ENCODE peak calls at places on chromosomes 6 and 20, in nine cellular contexts. N, V, S, X, U, P, T, Y and Z are unnamed samples.

GRCh38 chr20:20904171-20904831 is 191.9 kb upstream of the RALGAPA2 start:
- DNase-seq in N (no peak), S (no peak), P (no peak), X (no peak), Y (no peak), T (no peak), U (no peak), V (no peak), Z (no peak)

GRCh38 chr6:108133594-108134179 is 32.1 kb upstream of the NR2E1 start:
- DNase-seq in P (no peak), S (peak), Y (no peak), T (peak), V (peak), X (peak), U (peak), N (peak), Z (peak)

GRCh38 chr6:140548379-140548778 is 1173.9 kb upstream of the CITED2 start:
- DNase-seq in X (no peak), V (peak), T (no peak), P (no peak), N (no peak), U (no peak), S (no peak), Y (no peak), Z (no peak)

GRCh38 chr6:29414588-29414987 is at the start of gene OR12D1:
- DNase-seq in P (no peak), U (no peak), Y (no peak), X (no peak), N (no peak), V (no peak), T (no peak), S (no peak), Z (no peak)

GRCh38 chr6:163667372-163668060 is 253.0 kb downstream of the QKI start:
- DNase-seq in P (no peak), X (no peak), N (peak), U (peak), V (no peak), T (peak), S (no peak), Y (no peak), Z (no peak)

GRCh38 chr6:152277826-152278247 is 359.3 kb downstream of the SYNE1 start:
- DNase-seq in P (no peak), V (no peak), T (no peak), X (no peak), S (peak), Y (no peak), N (no peak), U (no peak), Z (no peak)

GRCh38 chr6:17393335-17394191 is at the start of gene CAP2:
- DNase-seq in Y (no peak), S (peak), N (peak), P (no peak), T (peak), X (peak), V (peak), U (peak), Z (peak)

GRCh38 chr6:63573140-63573898 is 1.0 kb downstream of the LOC128125822 start:
- DNase-seq in U (peak), S (peak), X (peak), Y (peak), N (peak), V (peak), T (peak), P (peak), Z (peak)

GRCh38 chr6:3856576-3856975 is 7.4 kb downstream of the FAM50B start:
- DNase-seq in N (no peak), S (no peak), U (no peak), V (no peak), Y (no peak), T (no peak), P (no peak), X (no peak), Z (no peak)

GRCh38 chr6:150925655-150925928 is 60.1 kb downstream of the MTHFD1L start:
- DNase-seq in Y (no peak), P (no peak), U (peak), V (no peak), S (no peak), X (no peak), T (no peak), N (no peak), Z (no peak)

GRCh38 chr6:152673233-152673632 is 24.5 kb upstream of the MYCT1 start:
- DNase-seq in V (peak), Y (no peak), N (no peak), U (no peak), S (no peak), P (no peak), X (no peak), T (no peak), Z (no peak)

GRCh38 chr20:11880694-11881093 is 37.0 kb upstream of the BTBD3 start:
- DNase-seq in X (peak), V (no peak), P (no peak), U (no peak), N (no peak), Y (no peak), T (no peak), S (no peak), Z (peak)

GRCh38 chr6:6820688-6821238 is 232.2 kb downstream of the LY86 start:
- DNase-seq in Y (no peak), U (no peak), S (no peak), N (no peak), X (no peak), V (no peak), P (no peak), T (no peak), Z (no peak)

GRCh38 chr6:101605874-101606273 is 212.4 kb downstream of the GRIK2 start:
- DNase-seq in P (no peak), T (no peak), U (peak), N (no peak), S (no peak), V (no peak), Y (no peak), X (peak), Z (no peak)

GRCh38 chr6:166474721-166475565 is 92.2 kb upstream of the MPC1 start:
- DNase-seq in V (peak), N (no peak), Y (no peak), T (no peak), U (no peak), S (no peak), P (no peak), X (no peak), Z (no peak)

GRCh38 chr6:113526553-113526952 is 330.6 kb upstream of the MARCKS start:
- DNase-seq in S (no peak), X (no peak), V (no peak), T (no peak), N (no peak), U (no peak), Y (no peak), P (no peak), Z (no peak)

GRCh38 chr6:71222676-71223075 is 65.9 kb upstream of the OGFRL1 start:
- DNase-seq in Y (no peak), P (no peak), T (no peak), U (no peak), V (no peak), X (no peak), S (no peak), N (no peak), Z (no peak)

GRCh38 chr20:31849306-31849930 is 4.0 kb upstream of the FOXS1 start:
- DNase-seq in T (no peak), P (no peak), N (no peak), X (no peak), Y (no peak), U (no peak), S (no peak), V (no peak), Z (no peak)

GRCh38 chr6:142627474-142627873 is 317.5 kb downstream of the HIVEP2 start:
- DNase-seq in P (no peak), V (no peak), S (no peak), T (no peak), U (no peak), Y (no peak), X (no peak), N (no peak), Z (no peak)

GRCh38 chr20:37314099-37314498 is 24.6 kb downstream of the MANBAL start:
- DNase-seq in N (no peak), V (no peak), Y (no peak), T (peak), U (no peak), P (no peak), X (no peak), S (no peak), Z (no peak)

GRCh38 chr20:50020283-50020682 is 37.5 kb downstream of the SNAI1 start:
- DNase-seq in P (no peak), S (no peak), N (peak), T (no peak), U (peak), Y (no peak), V (no peak), X (peak), Z (no peak)

GRCh38 chr6:148497256-148497655 is 154.6 kb downstream of the SASH1 start:
- DNase-seq in T (no peak), Y (no peak), U (peak), P (no peak), X (no peak), N (peak), S (no peak), V (peak), Z (peak)

GRCh38 chr20:36465109-36466080 is 75.9 kb upstream of the MYL9 start:
- DNase-seq in P (no peak), X (peak), U (peak), S (peak), N (peak), V (peak), T (peak), Y (peak), Z (peak)

GRCh38 chr20:35055445-35056276 is 36.9 kb downstream of the TRPC4AP start:
- DNase-seq in V (peak), N (no peak), Y (peak), U (peak), T (no peak), P (no peak), S (no peak), X (no peak), Z (peak)

GRCh38 chr6:42929928-42930360 is 664 bp downstream of the CNPY3 start:
- DNase-seq in N (peak), X (no peak), T (peak), Y (peak), V (peak), U (peak), P (peak), S (no peak), Z (peak)

GRCh38 chr6:11812439-11812838 is 33.8 kb upstream of the ADTRP start:
- DNase-seq in S (no peak), U (no peak), X (no peak), Y (no peak), N (no peak), P (no peak), V (peak), T (no peak), Z (no peak)

GRCh38 chr6:56278186-56278585 is 30.8 kb upstream of the COL21A1 start:
- DNase-seq in P (no peak), T (no peak), X (peak), N (no peak), V (no peak), U (no peak), S (no peak), Y (no peak), Z (no peak)

GRCh38 chr6:133240511-133241087 is 558 bp upstream of the EYA4 start:
- DNase-seq in P (no peak), U (peak), N (no peak), T (peak), V (no peak), Y (peak), X (peak), S (peak), Z (no peak)
- H3K4me3 ChIP-seq in P (peak), U (peak), N (peak), T (peak), V (no peak), Y (peak), X (peak), S (peak), Z (peak)

DNA sequence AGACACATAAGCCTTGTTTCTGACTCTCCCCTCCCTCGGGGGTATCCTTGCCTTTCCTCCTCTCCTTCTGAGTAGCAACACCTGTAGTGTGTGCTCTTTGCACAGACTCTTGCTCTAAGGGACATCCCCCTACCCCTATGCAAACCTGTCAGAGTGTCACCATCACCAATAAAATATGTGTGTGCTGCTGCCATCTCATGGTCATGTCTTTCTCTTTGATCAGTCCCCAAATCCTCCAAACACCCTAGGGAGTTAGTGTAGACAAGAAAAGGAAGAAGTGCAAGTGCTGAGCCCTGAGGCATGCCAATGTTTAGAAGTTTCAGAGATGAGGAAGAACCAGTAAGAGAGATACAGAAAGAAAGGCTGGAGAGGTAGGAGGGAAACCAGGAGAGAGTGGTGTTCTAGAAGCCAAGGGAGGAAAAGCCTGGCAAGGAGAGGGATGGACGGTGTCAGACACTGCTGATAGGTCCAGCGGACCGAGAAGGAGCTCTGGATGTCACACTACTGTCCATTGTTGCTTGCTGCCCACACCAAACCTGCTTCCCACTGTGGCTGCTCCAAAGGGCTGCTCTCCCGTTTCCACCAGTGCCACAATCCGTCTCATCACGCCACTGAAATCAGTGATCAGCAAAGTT is 16.4 kb downstream of the TRMT6 start:
- DNase-seq in Y (peak), T (no peak), U (no peak), N (no peak), X (peak), V (no peak), S (no peak), P (no peak), Z (no peak)
- TF ChIP-seq CTCF in Y (peak), T (no peak), U (no peak), N (peak), X (peak), V (no peak), S (peak), P (peak), Z (peak)

GRCh38 chr6:134436950-134437349 is 119.0 kb upstream of the SGK1 start:
- DNase-seq in Y (peak), N (no peak), U (no peak), P (no peak), T (no peak), V (peak), X (no peak), S (no peak), Z (peak)
- H3K4me3 ChIP-seq in Y (peak), N (no peak), U (no peak), P (no peak), T (no peak), V (no peak), X (no peak), S (no peak), Z (no peak)

DNA sequence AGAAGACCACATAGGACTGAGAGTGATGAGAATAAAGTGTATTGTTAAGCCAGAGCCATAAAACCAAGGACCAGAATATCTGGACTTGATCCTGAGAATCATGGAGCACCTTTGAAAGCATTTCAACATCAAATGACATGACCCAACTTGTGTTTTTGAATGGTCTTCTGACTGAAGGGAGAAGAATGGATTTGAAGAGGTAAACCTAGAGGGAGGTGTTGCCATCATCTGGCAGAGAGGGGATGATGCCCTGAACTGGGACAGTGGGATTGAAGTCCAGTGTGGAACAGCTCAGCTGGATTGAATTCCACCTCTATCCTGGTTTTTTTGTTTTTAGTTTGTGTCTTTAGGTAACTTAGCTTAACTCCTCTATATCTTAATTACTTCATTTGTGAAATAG is 570.0 kb downstream of the TBC1D32 start:
- DNase-seq in P (no peak), Y (no peak), T (no peak), X (no peak), V (no peak), N (no peak), U (no peak), S (no peak), Z (no peak)
- TF ChIP-seq CTCF in P (peak), Y (no peak), T (no peak), X (no peak), V (no peak), N (no peak), U (no peak), S (no peak), Z (no peak)

DNA sequence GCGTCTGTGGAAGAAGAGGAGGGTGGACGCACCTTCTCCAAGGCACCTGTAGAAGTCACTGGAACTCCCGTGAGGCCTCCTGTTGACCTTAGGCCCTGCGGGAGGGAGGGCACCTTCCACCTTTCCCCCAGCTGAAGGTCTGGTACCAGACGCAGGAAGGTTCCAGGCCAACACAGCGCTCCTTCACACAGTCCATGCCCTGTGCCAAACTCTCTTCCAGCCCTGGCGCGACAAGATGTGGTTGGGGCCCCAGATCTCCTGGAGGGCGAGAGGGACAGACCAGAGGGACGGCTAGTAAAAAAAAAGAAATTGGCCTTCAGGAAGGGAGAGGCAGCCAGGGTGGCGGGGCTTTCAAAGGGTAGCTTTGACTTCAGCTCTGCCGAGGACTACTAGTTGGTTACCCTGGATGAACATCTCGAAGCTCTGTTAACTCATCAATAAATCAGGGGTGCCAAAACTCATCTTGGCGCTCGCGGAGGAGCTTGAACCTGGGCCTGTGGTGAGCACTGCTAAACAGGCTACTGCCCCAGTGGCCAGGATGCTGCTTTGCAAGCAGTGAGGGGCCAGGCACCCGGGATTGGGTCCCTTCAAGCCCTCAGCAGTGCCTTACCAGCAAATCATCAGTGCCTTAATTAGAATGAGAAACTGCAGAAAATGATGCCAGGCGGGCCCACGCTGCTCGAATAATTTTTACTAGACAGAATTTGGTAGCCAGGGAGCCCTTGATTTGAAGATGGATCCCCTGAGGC is 14.9 kb downstream of the AARS2 start:
- DNase-seq in S (no peak), P (no peak), X (peak), N (no peak), T (no peak), Y (no peak), U (no peak), V (no peak), Z (no peak)
- H3K4me3 ChIP-seq in S (peak), P (peak), X (peak), N (no peak), T (no peak), Y (no peak), U (no peak), V (no peak), Z (no peak)

DNA sequence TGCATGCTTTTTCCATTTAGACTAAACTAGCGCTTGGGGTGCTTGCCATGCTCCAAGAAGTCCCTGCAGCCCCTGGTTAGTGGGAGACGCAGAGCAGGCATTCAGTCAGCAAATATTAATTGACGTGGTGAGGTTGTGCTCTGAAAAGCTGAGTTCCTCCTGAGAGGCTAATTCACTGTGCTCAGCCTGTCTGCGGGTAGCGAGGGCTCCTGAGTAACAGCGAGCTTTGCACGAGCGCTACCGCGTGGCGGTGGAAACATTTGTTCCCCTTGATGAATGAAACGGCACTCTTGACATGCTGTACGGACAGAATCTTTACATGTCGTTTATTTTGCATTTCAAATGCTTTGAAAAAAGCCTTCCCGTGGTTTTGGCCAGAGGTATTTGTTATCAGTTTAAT is 170.6 kb upstream of the AGPAT4 start:
- DNase-seq in X (no peak), V (peak), P (no peak), S (peak), U (peak), T (no peak), N (no peak), Y (no peak), Z (no peak)
- TF ChIP-seq CTCF in X (no peak), V (peak), P (peak), S (peak), U (no peak), T (no peak), N (peak), Y (no peak), Z (no peak)

GRCh38 chr20:46979603-46980241 is 85.1 kb downstream of the EYA2 start:
- DNase-seq in T (no peak), U (no peak), X (no peak), V (no peak), Y (peak), N (no peak), P (no peak), S (no peak), Z (no peak)
- H3K4me3 ChIP-seq in T (no peak), U (no peak), X (no peak), V (no peak), Y (no peak), N (no peak), P (no peak), S (no peak), Z (no peak)

GRCh38 chr20:51067792-51068191 is 44.9 kb upstream of the KCNG1 start:
- DNase-seq in V (no peak), P (no peak), U (peak), N (no peak), Y (no peak), S (no peak), T (no peak), X (no peak), Z (no peak)

GRCh38 chr20:51065615-51066014 is 42.7 kb upstream of the KCNG1 start:
- DNase-seq in V (no peak), U (no peak), N (no peak), Y (no peak), X (no peak), P (no peak), S (no peak), T (no peak), Z (no peak)

GRCh38 chr20:51074062-51074461 is 51.2 kb upstream of the KCNG1 start:
- DNase-seq in Y (no peak), T (no peak), X (no peak), U (no peak), V (no peak), S (no peak), P (no peak), N (no peak), Z (no peak)

DNA sequence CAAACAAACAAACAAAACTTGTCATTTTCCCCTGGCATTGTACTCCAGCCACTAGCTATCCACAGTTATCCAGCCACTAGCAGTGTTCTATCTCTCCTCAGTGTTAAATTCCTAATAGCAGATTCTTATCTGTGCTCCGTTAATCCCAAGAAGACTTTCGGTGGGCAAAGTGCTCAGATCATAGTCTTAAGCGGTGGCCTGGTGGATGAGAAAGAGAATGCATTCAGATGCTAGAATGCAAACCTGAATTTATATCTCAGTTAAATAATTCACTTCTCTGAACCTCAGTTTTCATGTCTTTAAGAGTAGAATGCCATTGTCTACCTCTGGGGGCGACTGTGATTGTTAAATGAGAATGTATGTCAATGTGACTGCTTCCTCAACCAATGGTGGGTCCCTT is 47.7 kb upstream of the KCNG1 start:
- DNase-seq in Y (no peak), V (no peak), T (no peak), X (no peak), S (no peak), P (no peak), U (no peak), N (no peak), Z (no peak)
- TF ChIP-seq CTCF in Y (no peak), V (no peak), T (no peak), X (no peak), S (no peak), P (no peak), U (no peak), N (no peak), Z (no peak)